ENCODE peak calls at places on chromosome 11, in five cellular contexts. One of them, this sample, is unnamed.

GRCh38 chr11:1946812-1947480 is at the start of gene MRPL23:
- DNase-seq in nephron progenitor cell: no peak
- DNase-seq in activated T-helper 1 cell treated with anti-CD3 and anti-CD28 coated beads, Interleukin-2, amount 50 U/mL, for 16 hours: no peak
- DNase-seq in activated B cell treated with CpG ODN at 0.5 μM for 24 hours: no peak
- DNase-seq in H54: no peak
- DNase-seq in this sample: no peak

GRCh38 chr11:7467652-7468051 is 17.7 kb upstream of the OLFML1 start:
- DNase-seq in nephron progenitor cell: no peak
- DNase-seq in activated T-helper 1 cell treated with anti-CD3 and anti-CD28 coated beads, Interleukin-2, amount 50 U/mL, for 16 hours: no peak
- DNase-seq in activated B cell treated with CpG ODN at 0.5 μM for 24 hours: no peak
- DNase-seq in H54: no peak
- DNase-seq in this sample: no peak

GRCh38 chr11:111663820-111664219 is 61.6 kb downstream of the SIK2 start:
- DNase-seq in nephron progenitor cell: no peak
- DNase-seq in activated T-helper 1 cell treated with anti-CD3 and anti-CD28 coated beads, Interleukin-2, amount 50 U/mL, for 16 hours: no peak
- DNase-seq in activated B cell treated with CpG ODN at 0.5 μM for 24 hours: no peak
- DNase-seq in H54: no peak
- DNase-seq in this sample: peak

GRCh38 chr11:63017306-63017974 is 1.8 kb upstream of the SLC22A8 start:
- DNase-seq in nephron progenitor cell: no peak
- DNase-seq in activated T-helper 1 cell treated with anti-CD3 and anti-CD28 coated beads, Interleukin-2, amount 50 U/mL, for 16 hours: no peak
- DNase-seq in activated B cell treated with CpG ODN at 0.5 μM for 24 hours: no peak
- DNase-seq in H54: peak
- DNase-seq in this sample: no peak

GRCh38 chr11:126891556-126892217 is 108.9 kb downstream of the KIRREL3 start:
- DNase-seq in nephron progenitor cell: no peak
- DNase-seq in activated T-helper 1 cell treated with anti-CD3 and anti-CD28 coated beads, Interleukin-2, amount 50 U/mL, for 16 hours: no peak
- DNase-seq in activated B cell treated with CpG ODN at 0.5 μM for 24 hours: no peak
- DNase-seq in H54: peak
- DNase-seq in this sample: peak

GRCh38 chr11:84130646-84131427 is 844.7 kb upstream of the CCDC90B start:
- DNase-seq in nephron progenitor cell: no peak
- DNase-seq in activated T-helper 1 cell treated with anti-CD3 and anti-CD28 coated beads, Interleukin-2, amount 50 U/mL, for 16 hours: no peak
- DNase-seq in activated B cell treated with CpG ODN at 0.5 μM for 24 hours: no peak
- DNase-seq in H54: no peak
- DNase-seq in this sample: no peak

GRCh38 chr11:10263929-10264328 is 30.1 kb downstream of the SBF2 start:
- DNase-seq in nephron progenitor cell: no peak
- DNase-seq in activated T-helper 1 cell treated with anti-CD3 and anti-CD28 coated beads, Interleukin-2, amount 50 U/mL, for 16 hours: no peak
- DNase-seq in activated B cell treated with CpG ODN at 0.5 μM for 24 hours: no peak
- DNase-seq in H54: peak
- DNase-seq in this sample: no peak

GRCh38 chr11:6725386-6725896 is 42.3 kb upstream of the MRPL17 start:
- DNase-seq in nephron progenitor cell: no peak
- DNase-seq in activated T-helper 1 cell treated with anti-CD3 and anti-CD28 coated beads, Interleukin-2, amount 50 U/mL, for 16 hours: no peak
- DNase-seq in activated B cell treated with CpG ODN at 0.5 μM for 24 hours: no peak
- DNase-seq in H54: no peak
- DNase-seq in this sample: no peak

GRCh38 chr11:108733479-108734116 is 68.7 kb downstream of the DDX10 start:
- DNase-seq in nephron progenitor cell: no peak
- DNase-seq in activated T-helper 1 cell treated with anti-CD3 and anti-CD28 coated beads, Interleukin-2, amount 50 U/mL, for 16 hours: peak
- DNase-seq in activated B cell treated with CpG ODN at 0.5 μM for 24 hours: no peak
- DNase-seq in H54: no peak
- DNase-seq in this sample: no peak

GRCh38 chr11:3849297-3849874 is 6.1 kb upstream of the STIM1 start:
- DNase-seq in nephron progenitor cell: no peak
- DNase-seq in activated T-helper 1 cell treated with anti-CD3 and anti-CD28 coated beads, Interleukin-2, amount 50 U/mL, for 16 hours: no peak
- DNase-seq in activated B cell treated with CpG ODN at 0.5 μM for 24 hours: no peak
- DNase-seq in H54: peak
- DNase-seq in this sample: peak

This sample was measured in cardiac muscle cell.